ENCODE peak calls at places on chromosomes 5 and 9, in six cellular contexts. V is H9, S is IMR-90, A is cardiac muscle cell, I is heart right ventricle, R is spleen. N is an unnamed sample.

GRCh38 chr9:71168418-71168817 is 47.0 kb upstream of the TRPM3 start:
- DNase-seq in S (no peak), V (no peak), I (no peak), R (no peak), A (no peak), N (no peak)

GRCh38 chr5:124880903-124881302 is 134.5 kb upstream of the ZNF608 start:
- DNase-seq in V (no peak), R (peak), I (no peak), A (no peak), S (no peak), N (no peak)

GRCh38 chr9:4499917-4500316 is 9.6 kb downstream of the SLC1A1 start:
- DNase-seq in V (no peak), S (no peak), R (no peak), A (no peak), I (no peak), N (no peak)

GRCh38 chr5:172866802-172867748 is 33.0 kb downstream of the ERGIC1 start:
- DNase-seq in R (peak), I (peak), A (no peak), V (peak), S (peak), N (no peak)

GRCh38 chr5:112551437-112552018 is 132.5 kb upstream of the EPB41L4A start:
- DNase-seq in I (peak), V (no peak), R (no peak), S (peak), A (peak), N (peak)

GRCh38 chr9:69949396-69949795 is 94.3 kb upstream of the MAMDC2 start:
- DNase-seq in A (peak), V (no peak), S (peak), R (no peak), I (no peak), N (no peak)

GRCh38 chr5:58156977-58157701 is 302.7 kb downstream of the PLK2 start:
- DNase-seq in R (no peak), S (peak), I (peak), A (peak), V (no peak), N (no peak)

GRCh38 chr9:116193636-116194035 is 40.0 kb downstream of the PAPPA start:
- DNase-seq in V (no peak), S (peak), A (peak), I (no peak), R (no peak), N (no peak)

GRCh38 chr9:94259077-94259847 is at the start of gene ZNF169:
- DNase-seq in I (peak), R (peak), V (peak), A (peak), S (peak), N (peak)

GRCh38 chr5:142000709-142001484 is 11.9 kb downstream of the GNPDA1 start:
- DNase-seq in R (no peak), A (peak), I (no peak), S (no peak), V (no peak), N (peak)

GRCh38 chr5:142087920-142088679 is 20.5 kb upstream of the NDFIP1 start:
- DNase-seq in R (no peak), V (no peak), I (no peak), A (no peak), S (no peak), N (no peak)

GRCh38 chr5:180116441-180117377 is 45.1 kb upstream of the RNF130 start:
- DNase-seq in S (no peak), I (no peak), R (peak), A (no peak), V (peak), N (no peak)

GRCh38 chr5:147675168-147675567 is 107.4 kb downstream of the JAKMIP2 start:
- DNase-seq in I (no peak), R (no peak), S (no peak), V (no peak), A (no peak), N (no peak)

GRCh38 chr5:175847503-175847902 is 23.9 kb upstream of the CPLX2 start:
- DNase-seq in A (peak), S (peak), I (no peak), R (no peak), V (peak), N (peak)

GRCh38 chr9:116859763-116860162 is 172.7 kb downstream of the TRIM32 start:
- DNase-seq in A (no peak), R (no peak), S (no peak), V (no peak), I (no peak), N (no peak)

GRCh38 chr9:114004221-114004716 is 73.8 kb downstream of the AMBP start:
- DNase-seq in V (peak), I (peak), R (peak), A (peak), S (no peak), N (peak)

GRCh38 chr9:761155-761792 is 80.2 kb upstream of the DMRT1 start:
- DNase-seq in S (peak), V (no peak), A (peak), R (no peak), I (no peak), N (no peak)

GRCh38 chr9:124257865-124258764 is at the start of gene NEK6:
- DNase-seq in I (no peak), V (no peak), S (peak), R (peak), A (peak), N (no peak)

GRCh38 chr5:52554297-52554696 is 233.4 kb upstream of the ITGA1 start:
- DNase-seq in S (no peak), R (no peak), A (no peak), V (no peak), I (no peak), N (no peak)

GRCh38 chr9:97866848-97867247 is 13.8 kb downstream of the FOXE1 start:
- DNase-seq in A (no peak), I (no peak), S (no peak), R (no peak), V (no peak), N (no peak)

GRCh38 chr5:173643964-173644363 is 27.5 kb upstream of the BOD1 start:
- DNase-seq in I (no peak), V (peak), R (no peak), S (peak), A (peak), N (no peak)

GRCh38 chr9:98410185-98410697 is 154.8 kb upstream of the TBC1D2 start:
- DNase-seq in V (peak), S (peak), R (no peak), I (peak), A (peak), N (peak)

GRCh38 chr5:67165524-67166459 is 30.8 kb downstream of the CD180 start:
- DNase-seq in R (peak), A (peak), S (peak), I (peak), V (peak), N (peak)

GRCh38 chr5:67173959-67174358 is 22.6 kb downstream of the CD180 start:
- DNase-seq in A (no peak), I (no peak), R (no peak), V (no peak), S (no peak), N (no peak)

GRCh38 chr5:67166886-67167285 is 29.7 kb downstream of the CD180 start:
- DNase-seq in R (no peak), A (no peak), V (no peak), I (no peak), S (no peak), N (no peak)

GRCh38 chr5:67166460-67166871 is 30.1 kb downstream of the CD180 start:
- DNase-seq in R (peak), V (peak), S (no peak), A (no peak), I (peak), N (no peak)

GRCh38 chr5:67170783-67171182 is 25.8 kb downstream of the CD180 start:
- DNase-seq in V (no peak), R (no peak), A (peak), S (no peak), I (no peak), N (no peak)
- TF ChIP-seq CTCF in V (no peak), R (no peak), A (no peak), S (no peak), I (no peak), N (no peak)

DNA sequence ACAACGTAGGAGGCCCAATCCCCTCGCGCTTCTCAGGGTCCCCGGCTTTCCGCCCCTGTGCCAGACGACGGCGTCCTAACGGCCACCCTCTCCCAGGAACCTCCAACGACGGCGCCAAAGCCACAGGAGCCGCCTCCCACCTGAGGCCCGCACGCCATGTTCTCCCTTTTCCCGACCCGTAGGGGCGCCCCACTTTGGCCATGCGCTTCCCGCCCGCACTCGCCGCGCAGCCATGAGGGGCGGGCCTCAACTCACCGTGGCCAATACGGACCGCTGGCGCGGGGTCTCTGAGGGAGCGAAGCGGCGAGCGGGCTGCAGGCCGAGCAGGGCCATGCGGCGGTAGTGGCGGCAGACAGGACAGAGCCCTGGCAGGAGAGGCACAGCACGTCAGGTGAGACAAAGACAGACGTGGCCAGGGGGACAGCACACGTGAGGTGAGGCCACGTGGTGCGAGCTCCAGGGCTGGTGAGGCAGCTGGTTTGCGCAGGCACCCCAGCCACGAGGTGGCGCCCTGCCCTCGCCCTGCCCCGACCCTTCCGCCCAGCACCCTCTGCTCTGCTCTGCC is 1005.5 kb upstream of the PTPRD start:
- DNase-seq in V (peak), R (no peak), S (no peak), A (no peak), I (no peak), N (no peak)
- TF ChIP-seq CTCF in V (peak), R (no peak), S (no peak), A (no peak), I (no peak), N (no peak)

GRCh38 chr9:126386088-126386487 is 59.5 kb downstream of the MVB12B start:
- DNase-seq in A (peak), S (no peak), R (no peak), V (peak), I (no peak), N (peak)
- TF ChIP-seq CTCF in A (peak), S (peak), R (no peak), V (peak), I (peak), N (no peak)

DNA sequence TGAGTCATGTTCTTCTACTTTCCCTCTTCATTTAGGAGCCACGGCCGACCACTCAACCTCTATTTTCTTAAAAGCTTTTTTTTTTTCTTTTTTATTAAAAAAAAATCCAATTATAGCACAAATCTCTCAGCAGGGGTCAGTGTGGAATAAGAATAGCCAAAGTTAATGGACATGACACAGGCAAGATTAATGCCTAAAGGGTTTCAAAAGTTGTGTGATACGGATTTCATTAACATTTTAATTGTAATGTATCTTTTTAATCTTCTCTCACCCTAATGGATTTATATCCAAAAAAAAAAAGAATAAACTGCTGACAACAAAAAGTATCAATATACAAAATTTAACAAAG is 5.4 kb downstream of the NACC2 start:
- DNase-seq in V (no peak), S (peak), I (no peak), A (peak), R (no peak), N (no peak)
- TF ChIP-seq CTCF in V (no peak), S (peak), I (peak), A (peak), R (no peak), N (no peak)

GRCh38 chr9:126397056-126397455 is 70.4 kb downstream of the MVB12B start:
- DNase-seq in A (no peak), V (no peak), S (no peak), R (no peak), I (no peak), N (no peak)
- TF ChIP-seq CTCF in A (no peak), V (peak), S (no peak), R (no peak), I (no peak), N (peak)

N was measured in endothelial cell.